ENCODE peak calls at places on chromosomes 2 and 18, in six cellular contexts. V is cardiac fibroblast, Q is WTC11, N is AG09309, H is RWPE1, K is spleen. O is an unnamed sample.

GRCh38 chr18:23617412-23618009 is 31.2 kb upstream of the NPC1 start:
- DNase-seq in V (no peak), N (no peak), Q (no peak), K (no peak), H (no peak), O (peak)

GRCh38 chr2:238527565-238527964 is 100.8 kb downstream of the ASB1 start:
- DNase-seq in V (peak), N (peak), H (peak), Q (no peak), K (no peak), O (peak)

GRCh38 chr18:13445241-13445897 is 226.8 kb downstream of the LDLRAD4 start:
- DNase-seq in N (no peak), Q (no peak), K (no peak), H (no peak), V (no peak), O (no peak)

GRCh38 chr2:20524412-20525040 is 77.7 kb downstream of the RHOB start:
- DNase-seq in H (no peak), V (peak), N (no peak), Q (no peak), K (no peak), O (peak)

GRCh38 chr2:85437488-85438290 is 19.2 kb downstream of the SH2D6 start:
- DNase-seq in Q (peak), V (peak), N (peak), K (peak), H (peak), O (peak)

GRCh38 chr2:202768284-202768683 is 103.3 kb downstream of the ICA1L start:
- DNase-seq in H (no peak), V (no peak), N (no peak), Q (no peak), K (no peak), O (no peak)

GRCh38 chr18:58909521-58909920 is 44.8 kb downstream of the ZNF532 start:
- DNase-seq in N (no peak), V (no peak), H (no peak), K (no peak), Q (no peak), O (no peak)

GRCh38 chr2:197369228-197369945 is 58.8 kb upstream of the ANKRD44 start:
- DNase-seq in N (no peak), K (no peak), V (no peak), Q (no peak), H (no peak), O (no peak)

GRCh38 chr18:63260075-63260754 is 59.4 kb downstream of the BCL2 start:
- DNase-seq in N (no peak), Q (no peak), K (no peak), H (no peak), V (no peak), O (no peak)

GRCh38 chr2:240151477-240152031 is 11.1 kb upstream of the OTOS start:
- DNase-seq in H (no peak), Q (no peak), N (no peak), V (no peak), K (no peak), O (no peak)

GRCh38 chr2:173048901-173049661 is 26.6 kb upstream of the MAP3K20 start:
- DNase-seq in Q (no peak), H (peak), V (peak), N (peak), K (no peak), O (peak)

GRCh38 chr2:197952540-197953202 is 148.3 kb downstream of the PLCL1 start:
- DNase-seq in N (no peak), Q (no peak), K (no peak), H (no peak), V (peak), O (no peak)

GRCh38 chr2:64332300-64332699 is 121.7 kb upstream of the LGALSL start:
- DNase-seq in K (no peak), Q (no peak), V (no peak), N (no peak), H (no peak), O (no peak)
- TF ChIP-seq CTCF in K (no peak), Q (no peak), V (no peak), N (no peak), H (no peak), O (no peak)

DNA sequence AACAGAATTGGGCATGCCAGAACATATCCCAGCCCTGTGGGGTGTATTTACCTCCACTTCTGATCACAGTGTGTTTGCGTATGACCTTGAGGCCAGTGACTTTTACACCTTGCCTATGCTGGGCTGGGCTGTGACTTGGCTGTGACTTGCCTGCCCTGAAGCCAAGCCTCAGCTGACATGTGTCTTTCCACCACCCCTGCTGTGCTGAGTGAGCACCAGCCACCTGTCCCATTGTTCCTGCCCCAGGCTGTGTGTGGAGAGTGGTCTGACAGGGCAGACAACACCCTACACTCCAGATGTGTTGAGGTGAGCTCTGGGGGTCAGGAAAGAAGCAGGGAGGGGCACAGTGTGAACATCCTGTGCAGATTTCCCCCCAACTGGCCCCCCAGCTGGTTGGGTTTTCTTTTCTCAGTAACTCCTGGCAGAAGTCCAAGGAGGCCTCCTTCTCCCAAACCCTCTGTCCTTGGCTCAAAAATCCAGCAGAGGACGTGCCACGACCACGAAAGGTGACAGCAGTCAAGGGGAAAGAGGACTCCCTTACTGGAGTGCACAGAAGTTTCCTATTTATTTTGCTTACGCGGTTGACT is 5.1 kb upstream of the STEAP3 start:
- DNase-seq in H (peak), K (peak), Q (no peak), V (peak), N (no peak), O (no peak)
- TF ChIP-seq CTCF in H (no peak), K (peak), Q (no peak), V (peak), N (peak), O (no peak)

DNA sequence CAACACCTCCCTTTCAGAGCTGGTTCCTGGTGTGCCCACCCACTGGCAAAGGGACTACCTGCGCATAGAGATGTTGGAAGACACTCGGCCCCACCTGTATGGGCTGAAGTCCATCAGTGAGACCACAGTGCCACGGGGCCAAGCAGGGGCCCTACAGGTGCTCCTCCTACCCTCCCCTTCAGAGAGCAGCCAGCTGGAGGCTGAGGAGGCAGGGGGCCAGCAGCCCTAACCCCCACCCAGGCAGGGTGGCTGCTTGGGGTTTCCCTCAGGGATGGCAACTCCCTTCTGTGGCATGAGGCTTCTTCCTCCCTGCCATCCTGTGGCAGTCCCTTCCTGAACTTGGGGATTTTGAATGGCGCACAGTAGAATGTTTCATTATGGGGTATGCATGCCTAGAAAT is 125.3 kb downstream of the NCK2 start:
- DNase-seq in K (no peak), N (no peak), V (no peak), H (no peak), Q (no peak), O (no peak)
- TF ChIP-seq CTCF in K (no peak), N (no peak), V (no peak), H (no peak), Q (no peak), O (no peak)

GRCh38 chr18:26549103-26549485 is 741 bp upstream of the KCTD1 start:
- DNase-seq in V (peak), H (peak), N (no peak), K (peak), Q (no peak), O (peak)

GRCh38 chr18:26546170-26546874 is 2.0 kb downstream of the KCTD1 start:
- DNase-seq in N (no peak), K (no peak), V (no peak), Q (no peak), H (no peak), O (no peak)

GRCh38 chr18:26546875-26547301 is 1.5 kb downstream of the KCTD1 start:
- DNase-seq in N (no peak), Q (peak), H (no peak), K (peak), V (no peak), O (no peak)

GRCh38 chr18:26548144-26549102 is at the start of gene KCTD1:
- DNase-seq in N (peak), V (peak), K (peak), H (peak), Q (peak), O (peak)

GRCh38 chr18:26547302-26548143 is 830 bp downstream of the KCTD1 start:
- DNase-seq in V (peak), Q (peak), K (peak), H (peak), N (peak), O (peak)
- TF ChIP-seq CTCF in V (peak), Q (no peak), K (peak), H (peak), N (peak), O (peak)

GRCh38 chr18:48538531-48539405 is at the start of gene CTIF:
- DNase-seq in K (peak), N (peak), H (peak), V (peak), Q (peak), O (peak)

GRCh38 chr18:48539406-48540328 is 836 bp downstream of the CTIF start:
- DNase-seq in H (peak), V (peak), Q (peak), N (no peak), K (peak), O (peak)

GRCh38 chr18:48541026-48541746 is 2.4 kb downstream of the CTIF start:
- DNase-seq in Q (peak), V (peak), H (peak), K (peak), N (peak), O (peak)

GRCh38 chr18:48541747-48542108 is 2.9 kb downstream of the CTIF start:
- DNase-seq in V (no peak), Q (no peak), K (no peak), N (no peak), H (no peak), O (no peak)

GRCh38 chr18:48540329-48541025 is 1.6 kb downstream of the CTIF start:
- DNase-seq in V (peak), N (no peak), Q (peak), K (peak), H (peak), O (peak)
- TF ChIP-seq CTCF in V (no peak), N (peak), Q (no peak), K (no peak), H (no peak), O (no peak)

GRCh38 chr2:120238728-120239487 is 13.7 kb upstream of the RALB start:
- DNase-seq in H (peak), K (peak), Q (no peak), V (peak), N (no peak), O (no peak)

GRCh38 chr2:120236296-120236695 is 13.1 kb upstream of the TMEM185B start:
- DNase-seq in H (no peak), V (no peak), Q (no peak), K (peak), N (no peak), O (no peak)

GRCh38 chr2:120235681-120236080 is 12.5 kb upstream of the TMEM185B start:
- DNase-seq in N (no peak), Q (no peak), K (peak), V (no peak), H (no peak), O (no peak)

GRCh38 chr2:120237491-120237902 is 14.3 kb upstream of the TMEM185B start:
- DNase-seq in K (peak), H (peak), Q (no peak), N (no peak), V (peak), O (no peak)

DNA sequence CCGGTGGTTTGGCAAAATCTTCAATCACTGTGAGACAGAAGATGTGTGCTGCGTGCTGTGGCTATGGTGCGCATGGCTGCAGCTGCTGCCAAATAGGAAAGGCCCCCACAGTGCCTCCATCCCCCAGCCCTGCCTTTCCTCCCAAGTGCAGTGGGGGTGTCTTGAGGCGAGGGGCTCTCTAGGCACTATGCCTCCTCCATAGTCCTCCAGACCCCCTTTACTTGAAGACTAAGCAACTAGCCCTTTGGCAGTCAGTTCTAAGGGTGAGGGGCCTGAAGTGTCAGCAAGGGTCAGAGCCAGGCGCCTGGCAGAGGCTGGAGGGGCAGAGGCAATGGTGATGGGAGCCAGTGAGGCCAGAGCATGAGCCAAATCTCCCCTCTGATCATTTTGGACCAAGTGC is 13.6 kb upstream of the TMEM185B start:
- DNase-seq in Q (no peak), H (no peak), V (no peak), K (peak), N (no peak), O (no peak)
- TF ChIP-seq CTCF in Q (no peak), H (no peak), V (no peak), K (no peak), N (no peak), O (no peak)

GRCh38 chr2:21930224-21930623 is 806.5 kb downstream of the TDRD15 start:
- DNase-seq in N (no peak), V (no peak), Q (no peak), K (no peak), H (no peak), O (no peak)

GRCh38 chr2:21920721-21921120 is 797.0 kb downstream of the TDRD15 start:
- DNase-seq in H (no peak), K (no peak), V (no peak), N (no peak), Q (no peak), O (no peak)

GRCh38 chr2:21928292-21928691 is 804.5 kb downstream of the TDRD15 start:
- DNase-seq in H (no peak), V (peak), Q (no peak), K (no peak), N (no peak), O (no peak)

DNA sequence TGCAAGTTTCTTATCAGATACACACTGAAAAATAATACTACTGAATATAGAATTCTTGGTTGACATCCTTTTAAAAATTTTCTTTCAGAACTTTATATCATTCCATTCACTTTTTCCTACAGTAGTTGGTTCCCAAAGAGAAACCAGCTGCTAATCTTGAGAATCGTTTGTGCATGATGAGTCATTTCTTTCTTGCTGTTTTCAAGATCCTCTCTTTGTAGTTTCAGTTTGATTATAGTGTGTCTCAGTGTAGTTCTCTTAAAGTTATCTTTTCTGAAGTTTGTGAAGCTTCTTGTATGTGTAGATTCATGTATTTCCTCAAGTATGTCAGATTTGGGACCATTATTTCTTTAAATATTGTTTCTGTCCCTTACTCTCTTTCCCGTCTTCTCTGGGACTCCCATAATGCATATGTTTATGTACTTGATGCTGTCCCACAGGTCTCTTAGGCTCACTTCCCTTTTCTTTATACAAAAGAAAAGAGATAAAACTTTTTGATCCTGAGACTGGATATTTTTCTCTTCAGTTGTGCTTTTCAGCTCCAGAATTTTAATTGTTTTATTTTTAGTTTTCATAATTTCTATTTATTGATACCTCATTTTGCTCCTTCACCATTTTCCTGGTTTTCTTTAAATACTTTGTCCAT is 801.0 kb downstream of the TDRD15 start:
- DNase-seq in Q (no peak), V (no peak), H (no peak), K (no peak), N (no peak), O (peak)
- TF ChIP-seq CTCF in Q (no peak), V (no peak), H (no peak), K (no peak), N (no peak), O (no peak)

O was measured in GM20000.